ENCODE peak calls at places on chromosomes 6 and 20, in five cellular contexts. One of them, this sample, is unnamed.

GRCh38 chr6:113723182-113723581 is 134.0 kb upstream of the MARCKS start:
- DNase-seq in activated T-cell treated with anti-CD3 and anti-CD28 coated beads, Interleukin-2, amount 50 U/mL, for 1 hour: no peak
- DNase-seq in immature natural killer cell: no peak
- DNase-seq in ELF-1: no peak
- DNase-seq in CD4-positive, alpha-beta memory T cell: no peak
- DNase-seq in this sample: no peak

GRCh38 chr6:43913388-43914271 is 143.6 kb downstream of the VEGFA start:
- DNase-seq in activated T-cell treated with anti-CD3 and anti-CD28 coated beads, Interleukin-2, amount 50 U/mL, for 1 hour: no peak
- DNase-seq in ELF-1: no peak
- DNase-seq in CD4-positive, alpha-beta memory T cell: no peak
- DNase-seq in immature natural killer cell: no peak
- DNase-seq in this sample: no peak

GRCh38 chr20:45985573-45985972 is 13.6 kb upstream of the ZNF335 start:
- DNase-seq in ELF-1: peak
- DNase-seq in activated T-cell treated with anti-CD3 and anti-CD28 coated beads, Interleukin-2, amount 50 U/mL, for 1 hour: no peak
- DNase-seq in immature natural killer cell: no peak
- DNase-seq in CD4-positive, alpha-beta memory T cell: no peak
- DNase-seq in this sample: no peak

GRCh38 chr6:154080434-154081189 is 41.6 kb downstream of the OPRM1 start:
- DNase-seq in immature natural killer cell: no peak
- DNase-seq in ELF-1: no peak
- DNase-seq in activated T-cell treated with anti-CD3 and anti-CD28 coated beads, Interleukin-2, amount 50 U/mL, for 1 hour: no peak
- DNase-seq in CD4-positive, alpha-beta memory T cell: no peak
- DNase-seq in this sample: peak

GRCh38 chr20:43576108-43576507 is 14.6 kb upstream of the IFT52 start:
- DNase-seq in ELF-1: no peak
- DNase-seq in CD4-positive, alpha-beta memory T cell: no peak
- DNase-seq in activated T-cell treated with anti-CD3 and anti-CD28 coated beads, Interleukin-2, amount 50 U/mL, for 1 hour: no peak
- DNase-seq in immature natural killer cell: no peak
- DNase-seq in this sample: no peak

GRCh38 chr6:137282253-137282652 is 63.1 kb upstream of the IFNGR1 start:
- DNase-seq in ELF-1: no peak
- DNase-seq in activated T-cell treated with anti-CD3 and anti-CD28 coated beads, Interleukin-2, amount 50 U/mL, for 1 hour: no peak
- DNase-seq in immature natural killer cell: no peak
- DNase-seq in CD4-positive, alpha-beta memory T cell: no peak
- DNase-seq in this sample: no peak

GRCh38 chr20:42708261-42708660 is 481.4 kb downstream of the PTPRT start:
- DNase-seq in activated T-cell treated with anti-CD3 and anti-CD28 coated beads, Interleukin-2, amount 50 U/mL, for 1 hour: no peak
- DNase-seq in immature natural killer cell: no peak
- DNase-seq in CD4-positive, alpha-beta memory T cell: no peak
- DNase-seq in ELF-1: no peak
- DNase-seq in this sample: no peak

GRCh38 chr20:57156050-57156770 is 110.2 kb downstream of the BMP7 start:
- DNase-seq in activated T-cell treated with anti-CD3 and anti-CD28 coated beads, Interleukin-2, amount 50 U/mL, for 1 hour: no peak
- DNase-seq in CD4-positive, alpha-beta memory T cell: no peak
- DNase-seq in immature natural killer cell: no peak
- DNase-seq in ELF-1: no peak
- DNase-seq in this sample: no peak

GRCh38 chr20:53870426-53871199 is 199.8 kb downstream of the BCAS1 start:
- DNase-seq in activated T-cell treated with anti-CD3 and anti-CD28 coated beads, Interleukin-2, amount 50 U/mL, for 1 hour: no peak
- DNase-seq in immature natural killer cell: no peak
- DNase-seq in CD4-positive, alpha-beta memory T cell: no peak
- DNase-seq in ELF-1: peak
- DNase-seq in this sample: no peak

GRCh38 chr6:39059496-39060310 is 11.1 kb downstream of the GLP1R start:
- DNase-seq in immature natural killer cell: no peak
- DNase-seq in activated T-cell treated with anti-CD3 and anti-CD28 coated beads, Interleukin-2, amount 50 U/mL, for 1 hour: no peak
- DNase-seq in CD4-positive, alpha-beta memory T cell: no peak
- DNase-seq in ELF-1: no peak
- DNase-seq in this sample: no peak

This sample was measured in neural progenitor cell.